ENCODE peak calls at places on chromosomes 4 and X, in nine cellular contexts. R is IMR-90, X is SK-N-SH, O is MM.1S, M is PC-9, S is DND-41, J is mammary epithelial cell, Q is H9, A is PC-3. W is an unnamed sample.

GRCh38 chr4:26788341-26788733 is 72.3 kb upstream of the STIM2 start:
- DNase-seq in R (peak; percentile 12), X (no peak), O (no peak), M (no peak), S (no peak), J (no peak), Q (no peak), A (no peak), W (peak; percentile 29)

GRCh38 chr4:145933134-145933533 is 5.5 kb downstream of the ZNF827 start:
- DNase-seq in R (peak; percentile 45), X (no peak), O (no peak), M (no peak), S (no peak), J (peak; percentile 9), Q (no peak), A (no peak), W (no peak)

GRCh38 chr4:84451546-84451945 is 47.5 kb downstream of the NKX6-1 start:
- DNase-seq in R (no peak), X (no peak), O (no peak), M (no peak), S (no peak), J (no peak), Q (no peak), A (peak; percentile 44), W (peak; percentile 1)

GRCh38 chrX:44817029-44817428 is 26.8 kb upstream of the DUSP21 start:
- DNase-seq in R (no peak), X (no peak), O (no peak), M (no peak), S (no peak), J (no peak), Q (no peak), A (no peak), W (no peak)

GRCh38 chr4:13529130-13529919 is 15.0 kb downstream of the NKX3-2 start:
- DNase-seq in R (no peak), X (peak; percentile 30), O (peak; percentile 4), M (no peak), S (no peak), J (no peak), Q (no peak), A (no peak), W (no peak)

GRCh38 chr4:174156239-174156826 is 127.1 kb downstream of the FBXO8 start:
- DNase-seq in R (peak; percentile 38), X (peak; percentile 27), O (peak; percentile 67), M (no peak), S (no peak), J (peak; percentile 18), Q (no peak), A (peak; percentile 49), W (peak; percentile 37)

GRCh38 chrX:10288400-10288799 is 131.6 kb downstream of the CLCN4 start:
- DNase-seq in R (peak; percentile 13), X (no peak), O (no peak), M (peak; percentile 47), S (no peak), J (no peak), Q (no peak), A (peak; percentile 15), W (no peak)

GRCh38 chrX:1239681-1240142 is 27.3 kb upstream of the CRLF2 start:
- DNase-seq in R (no peak), X (no peak), O (no peak), M (no peak), S (no peak), J (no peak), Q (no peak), A (no peak), W (no peak)

GRCh38 chrX:12974217-12974796 is 603 bp upstream of the TMSB4X start:
- DNase-seq in R (peak; percentile 54), X (peak; percentile 46), O (no peak), M (peak; percentile 85), S (peak; percentile 61), J (peak; percentile 60), Q (peak; percentile 54), A (peak; percentile 57), W (peak; percentile 59)

GRCh38 chrX:11351375-11352295 is 58.4 kb downstream of the AMELX start:
- DNase-seq in R (peak; percentile 84), X (no peak), O (no peak), M (no peak), S (no peak), J (peak; percentile 9), Q (no peak), A (no peak), W (no peak)

GRCh38 chr4:113943863-113944262 is 35.6 kb downstream of the ARSJ start:
- DNase-seq in R (peak; percentile 50), X (no peak), O (no peak), M (no peak), S (no peak), J (no peak), Q (no peak), A (peak; percentile 31), W (no peak)

GRCh38 chr4:80307774-80308465 is 27.6 kb upstream of the CFAP299 start:
- DNase-seq in R (peak; percentile 79), X (peak; percentile 30), O (no peak), M (no peak), S (no peak), J (peak; percentile 77), Q (no peak), A (peak; percentile 59), W (no peak)

GRCh38 chr4:159341486-159341885 is 238.6 kb downstream of the RAPGEF2 start:
- DNase-seq in R (peak; percentile 72), X (no peak), O (no peak), M (no peak), S (no peak), J (peak; percentile 30), Q (no peak), A (no peak), W (no peak)

GRCh38 chr4:72969957-72970356 is 99.6 kb downstream of the COX18 start:
- DNase-seq in R (peak; percentile 9), X (no peak), O (no peak), M (no peak), S (no peak), J (peak; percentile 29), Q (no peak), A (no peak), W (no peak)

GRCh38 chrX:75118296-75118695 is 37.8 kb downstream of the ABCB7 start:
- DNase-seq in R (no peak), X (no peak), O (no peak), M (no peak), S (no peak), J (no peak), Q (no peak), A (no peak), W (no peak)

GRCh38 chr4:168528131-168528949 is 31.5 kb downstream of the PALLD start:
- DNase-seq in R (peak; percentile 62), X (no peak), O (no peak), M (no peak), S (no peak), J (no peak), Q (no peak), A (peak; percentile 58), W (no peak)

GRCh38 chr4:122928930-122929329 is 6.5 kb upstream of the NUDT6 start:
- DNase-seq in R (no peak), X (no peak), O (no peak), M (no peak), S (no peak), J (no peak), Q (no peak), A (peak; percentile 4), W (no peak)

GRCh38 chrX:120499301-120500097 is 30.4 kb upstream of the LAMP2 start:
- DNase-seq in R (peak; percentile 7), X (no peak), O (no peak), M (no peak), S (no peak), J (no peak), Q (no peak), A (no peak), W (no peak)

GRCh38 chr4:142512161-142512560 is 333.9 kb downstream of the INPP4B start:
- DNase-seq in R (peak; percentile 51), X (no peak), O (no peak), M (no peak), S (no peak), J (peak; percentile 53), Q (no peak), A (peak; percentile 89), W (no peak)

GRCh38 chrX:2767631-2768455 is 16.0 kb downstream of the XG start:
- DNase-seq in R (peak; percentile 21), X (no peak), O (no peak), M (peak; percentile 88), S (no peak), J (peak; percentile 28), Q (peak; percentile 36), A (peak; percentile 30), W (no peak)

DNA sequence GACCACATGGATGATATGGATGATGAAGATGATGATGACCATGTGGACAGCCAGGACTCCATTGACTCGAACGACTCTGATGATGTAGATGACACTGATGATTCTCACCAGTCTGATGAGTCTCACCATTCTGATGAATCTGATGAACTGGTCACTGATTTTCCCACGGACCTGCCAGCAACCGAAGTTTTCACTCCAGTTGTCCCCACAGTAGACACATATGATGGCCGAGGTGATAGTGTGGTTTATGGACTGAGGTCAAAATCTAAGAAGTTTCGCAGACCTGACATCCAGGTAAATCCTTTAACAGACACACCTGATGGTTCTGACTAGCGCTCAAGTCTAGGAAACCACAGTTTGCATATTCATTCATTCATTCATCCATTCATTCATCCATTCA is 6.0 kb downstream of the SPP1 start:
- DNase-seq in R (no peak), X (no peak), O (no peak), M (no peak), S (no peak), J (no peak), Q (no peak), A (no peak), W (no peak)
- H3K4me2 ChIP-seq in R (no peak overlapping the region), X (no peak overlapping the region), O (no peak overlapping the region), M (no peak overlapping the region), S (no peak overlapping the region), J (no peak overlapping the region), Q (no peak overlapping the region), A (no peak overlapping the region), W (no peak overlapping the region)

DNA sequence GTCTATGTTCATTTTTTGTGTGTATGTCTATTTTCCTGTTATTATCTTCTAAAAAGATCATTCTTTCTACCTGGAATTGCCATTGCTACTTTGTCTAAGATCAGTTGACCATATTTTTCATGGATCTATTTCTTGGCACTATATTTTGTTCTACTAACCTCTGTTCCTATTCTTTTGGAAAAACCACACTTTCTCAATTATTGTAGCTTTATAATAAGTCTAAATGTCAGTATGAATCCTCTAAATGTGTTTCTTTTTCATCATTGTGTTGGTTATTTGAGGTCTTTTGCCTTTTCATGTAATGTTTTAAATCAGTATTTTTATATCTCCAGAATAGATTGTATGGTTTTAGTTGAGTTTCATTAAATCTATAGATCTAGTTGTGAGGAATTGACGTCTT is 798.3 kb downstream of the FAT4 start:
- DNase-seq in R (no peak), X (no peak), O (no peak), M (no peak), S (no peak), J (no peak), Q (no peak), A (no peak), W (no peak)
- H3K9me3 ChIP-seq in R (peaks cover 3% of the 10 kb centered on the region), X (peaks cover 17% of the 10 kb centered on the region), O (no peaks in the 10 kb centered on the region), M (no peaks in the 10 kb centered on the region), S (no peaks in the 10 kb centered on the region), J (no peaks in the 10 kb centered on the region), Q (no peaks in the 10 kb centered on the region), A (peaks cover 3% of the 10 kb centered on the region), W (no peaks in the 10 kb centered on the region)

GRCh38 chr4:128427832-128428366 is 140.3 kb upstream of the PGRMC2 start:
- DNase-seq in R (peak; percentile 68), X (peak; percentile 38), O (peak; percentile 59), M (peak; percentile 89), S (no peak), J (peak; percentile 81), Q (no peak), A (peak; percentile 87), W (no peak)
- TF ChIP-seq CTCF in R (peak; percentile 49), X (peak; percentile 62), O (peak; percentile 50), M (peak; percentile 72), S (no peak), J (peak; percentile 63), Q (peak; percentile 36), A (peak; percentile 77), W (no peak)

GRCh38 chrX:40523852-40524251 is 56.9 kb upstream of the ATP6AP2 start:
- DNase-seq in R (no peak), X (no peak), O (no peak), M (no peak), S (no peak), J (no peak), Q (no peak), A (no peak), W (no peak)
- H3K4me2 ChIP-seq in R (no peak overlapping the region), X (no peak overlapping the region), O (no peak overlapping the region), M (no peak overlapping the region), S (no peak overlapping the region), J (no peak overlapping the region), Q (no peak overlapping the region), A (no peak overlapping the region), W (no peak overlapping the region)